ENCODE peak calls at places on chromosomes 2 and 18, in six cellular contexts. B, T, X, W, Z and H are unnamed samples. For H3K36me3, the result is how much of the 10 kb centered on the place peaks cover.

GRCh38 chr2:70523996-70524965 is 29.3 kb downstream of the TGFA start:
- DNase-seq in T (no peak), Z (peak), X (no peak), W (peak), B (peak), H (no peak)

GRCh38 chr2:24482256-24482971 is 8.6 kb upstream of the NCOA1 start:
- DNase-seq in T (no peak), X (no peak), B (no peak), W (no peak), Z (no peak), H (no peak)

GRCh38 chr18:7452331-7452730 is 114.8 kb upstream of the PTPRM start:
- DNase-seq in T (peak), B (no peak), W (peak), X (no peak), Z (no peak), H (no peak)

GRCh38 chr2:134103196-134103595 is 150.7 kb upstream of the MGAT5 start:
- DNase-seq in X (no peak), Z (no peak), B (no peak), W (no peak), T (no peak), H (no peak)

GRCh38 chr2:222797308-222797707 is 63.5 kb upstream of the ACSL3 start:
- DNase-seq in T (peak), W (no peak), B (no peak), X (no peak), Z (no peak), H (peak)

GRCh38 chr18:6731197-6731596 is 1.7 kb downstream of the ARHGAP28 start:
- DNase-seq in X (no peak), B (no peak), T (no peak), Z (no peak), W (peak), H (no peak)

GRCh38 chr2:11344956-11345671 is 678 bp upstream of the ROCK2 start:
- DNase-seq in X (peak), Z (peak), T (no peak), B (peak), W (peak), H (no peak)

GRCh38 chr2:64695656-64696310 is 42.1 kb upstream of the SERTAD2 start:
- DNase-seq in Z (no peak), B (no peak), W (no peak), T (no peak), X (no peak), H (peak)

GRCh38 chr2:219512524-219513216 is 1.6 kb upstream of the ASIC4 start:
- DNase-seq in X (no peak), B (no peak), W (no peak), Z (no peak), T (peak), H (no peak)

GRCh38 chr2:78992807-78993517 is 32.5 kb upstream of the REG3G start:
- DNase-seq in B (no peak), T (no peak), X (no peak), Z (no peak), W (no peak), H (no peak)

GRCh38 chr18:74496508-74497307 is 545 bp downstream of the CNDP2 start:
- DNase-seq in T (peak), Z (peak), X (peak), W (peak), B (peak), H (peak)

GRCh38 chr18:80246656-80247402 is 485 bp downstream of the PARD6G start:
- DNase-seq in B (peak), Z (no peak), T (peak), X (peak), W (peak), H (peak)

GRCh38 chr2:222753251-222753824 is 81.9 kb downstream of the MOGAT1 start:
- DNase-seq in Z (peak), X (peak), W (peak), T (peak), B (no peak), H (no peak)

GRCh38 chr2:165018207-165018606 is 62.9 kb upstream of the SLC38A11 start:
- DNase-seq in B (no peak), Z (no peak), T (peak), W (no peak), X (no peak), H (peak)

GRCh38 chr2:219664958-219665357 is 37.5 kb downstream of the SLC4A3 start:
- DNase-seq in Z (peak), B (no peak), T (no peak), W (no peak), X (peak), H (no peak)

GRCh38 chr2:23662466-23662865 is 264.5 kb downstream of the ATAD2B start:
- DNase-seq in Z (peak), T (no peak), W (no peak), X (no peak), B (no peak), H (no peak)

GRCh38 chr2:179331066-179331465 is 66.4 kb upstream of the SESTD1 start:
- DNase-seq in Z (no peak), B (no peak), W (no peak), T (no peak), X (no peak), H (no peak)

GRCh38 chr2:163987175-163987574 is 251.4 kb upstream of the FIGN start:
- DNase-seq in B (no peak), Z (no peak), W (peak), T (no peak), X (no peak), H (no peak)

GRCh38 chr2:239744706-239745340 is 280.3 kb downstream of the NDUFA10 start:
- DNase-seq in X (no peak), Z (no peak), T (peak), B (no peak), W (no peak), H (no peak)

GRCh38 chr2:69134546-69134945 is 121.6 kb downstream of the ANTXR1 start:
- DNase-seq in W (no peak), Z (no peak), X (no peak), T (no peak), B (no peak), H (no peak)

GRCh38 chr18:48533340-48534093 is 5.3 kb upstream of the CTIF start:
- DNase-seq in X (no peak), W (no peak), Z (no peak), B (no peak), T (no peak), H (peak)

DNA sequence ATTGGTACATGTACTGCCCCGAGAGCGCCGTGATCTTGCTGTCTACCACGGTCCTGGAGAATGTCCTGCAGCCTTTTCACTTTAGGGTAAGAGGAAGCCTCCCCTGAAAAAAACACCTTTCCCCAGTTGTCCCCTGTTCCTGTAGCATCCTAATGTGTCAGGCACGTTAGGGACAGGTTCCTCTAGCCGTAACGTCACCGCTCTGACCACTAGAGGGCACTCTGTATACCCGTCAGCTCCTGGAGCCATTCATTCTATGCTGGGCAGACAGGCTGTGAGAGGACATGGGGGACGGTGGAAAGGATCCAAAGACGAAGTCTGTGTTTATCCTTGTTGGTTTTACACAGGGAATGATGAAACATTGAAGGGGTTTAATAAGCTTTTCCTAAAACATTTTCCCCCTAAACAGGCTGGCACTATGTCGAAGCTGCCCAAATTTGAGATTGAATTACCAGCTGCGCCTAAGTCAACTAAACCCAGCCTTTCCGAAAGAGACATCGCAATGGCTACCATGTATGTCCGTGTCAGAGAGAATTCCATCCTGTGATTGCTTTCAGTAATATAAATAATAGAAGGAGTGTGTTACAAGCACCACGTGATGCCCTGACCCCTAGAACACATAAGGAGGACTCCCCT is 12.7 kb downstream of the RMC1 start:
- DNase-seq in X (peak), Z (peak), W (peak), T (peak), B (peak), H (peak)
- H3K36me3 ChIP-seq in X (half or more), Z (half or more), W (under half), T (under half), B (under half), H (under half)

GRCh38 chr2:231280861-231281260 is 82.4 kb downstream of the ARMC9 start:
- DNase-seq in X (no peak), B (no peak), W (no peak), T (no peak), Z (no peak), H (no peak)
- TF ChIP-seq CTCF in X (no peak), B (no peak), W (no peak), T (no peak), Z (no peak), H (no peak)

GRCh38 chr2:234286118-234286598 is 210.7 kb downstream of the ARL4C start:
- DNase-seq in X (no peak), W (peak), T (no peak), Z (no peak), B (no peak), H (no peak)
- H3K4me3 ChIP-seq in X (no peak), W (no peak), T (no peak), Z (no peak), B (no peak), H (no peak)

DNA sequence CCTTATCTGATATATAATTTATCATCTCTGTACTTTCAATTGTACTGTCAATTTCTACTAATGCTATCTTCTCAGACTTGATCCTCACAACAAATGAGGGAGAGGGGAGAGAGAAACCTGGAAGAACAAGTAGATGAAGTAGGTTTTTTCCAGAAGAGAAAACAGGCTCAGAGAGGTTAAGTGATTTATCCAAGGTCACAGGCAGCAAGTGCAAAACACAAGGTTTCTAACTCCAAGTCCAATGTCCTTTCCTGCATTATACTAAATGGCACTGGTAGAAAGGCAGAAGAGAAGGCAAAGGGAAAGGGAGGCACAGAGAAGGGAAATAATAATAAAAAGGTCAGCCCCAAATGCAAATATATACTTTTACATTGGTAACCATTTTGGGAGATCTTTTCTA is 7.5 kb downstream of the MEX3C start:
- DNase-seq in B (no peak), Z (no peak), T (no peak), W (no peak), X (no peak), H (no peak)
- H3K36me3 ChIP-seq in B (under half), Z (under half), T (under half), W (under half), X (under half), H (under half)